ENCODE peak calls at places on chromosomes 7 and 10, in nine cellular contexts. W is lower lobe of right lung, T is keratinocyte, G is RWPE1, M is stomach, H is ovary, D is psoas muscle, X is left ventricle myocardium inferior, J is adrenal gland. C is an unnamed sample.

GRCh38 chr10:97511711-97512445 is 13.2 kb downstream of the UBTD1 start:
- DNase-seq in X (peak; percentile 50), W (no peak), T (no peak), J (no peak), G (no peak), M (no peak), H (no peak), D (peak; percentile 60), C (no peak)

GRCh38 chr7:151249034-151249731 is 689 bp upstream of the SMARCD3 start:
- DNase-seq in X (peak; percentile 72), J (peak; percentile 73), D (peak; percentile 75), M (peak; percentile 66), H (no peak), W (peak; percentile 79), T (no peak), G (no peak), C (peak; percentile 64)

GRCh38 chr10:25758041-25758457 is 176.0 kb upstream of the MYO3A start:
- DNase-seq in M (no peak), X (no peak), G (no peak), T (no peak), J (peak; percentile 23), H (no peak), D (no peak), W (no peak), C (no peak)

GRCh38 chr7:121954803-121955202 is 81.8 kb downstream of the PTPRZ1 start:
- DNase-seq in W (no peak), J (no peak), X (no peak), G (peak; percentile 23), H (no peak), T (no peak), M (no peak), D (no peak), C (no peak)

GRCh38 chr10:110916554-110917346 is 2.2 kb downstream of the BBIP1 start:
- DNase-seq in M (no peak), X (no peak), D (no peak), T (no peak), G (no peak), W (no peak), J (no peak), H (no peak), C (peak; percentile 30)

GRCh38 chr7:31373337-31374289 is 33.1 kb upstream of the NEUROD6 start:
- DNase-seq in M (peak; percentile 43), T (peak; percentile 17), J (peak; percentile 15), G (peak; percentile 61), H (no peak), D (no peak), W (no peak), X (no peak), C (no peak)

GRCh38 chr10:36739884-36740445 is 385.4 kb upstream of the ANKRD30A start:
- DNase-seq in M (no peak), W (no peak), D (no peak), J (no peak), G (no peak), T (no peak), H (no peak), X (no peak), C (no peak)

GRCh38 chr10:34907743-34908425 is 92.8 kb upstream of the PARD3 start:
- DNase-seq in D (no peak), M (no peak), G (no peak), W (no peak), T (no peak), H (no peak), J (no peak), X (no peak), C (no peak)

GRCh38 chr7:101494602-101495329 is 132.1 kb downstream of the COL26A1 start:
- DNase-seq in M (no peak), G (no peak), W (no peak), D (no peak), H (no peak), T (no peak), X (no peak), J (no peak), C (peak; percentile 20)

GRCh38 chr10:22002531-22003110 is 909 bp downstream of the DNAJC1 start:
- DNase-seq in D (no peak), G (peak; percentile 12), M (no peak), W (no peak), J (no peak), H (no peak), T (no peak), X (no peak), C (no peak)

GRCh38 chr10:35466661-35467060 is 130.4 kb downstream of the CCNY start:
- DNase-seq in T (no peak), M (no peak), G (no peak), H (no peak), D (no peak), X (no peak), W (no peak), J (no peak), C (no peak)

GRCh38 chr10:7610651-7611389 is 55.9 kb downstream of the ITIH5 start:
- DNase-seq in M (no peak), D (peak; percentile 70), W (no peak), X (peak; percentile 29), T (no peak), G (no peak), H (peak; percentile 60), J (no peak), C (no peak)

GRCh38 chr10:43312612-43313011 is 45.7 kb upstream of the RASGEF1A start:
- DNase-seq in T (no peak), D (no peak), X (no peak), J (no peak), W (no peak), M (no peak), G (no peak), H (no peak), C (no peak)

DNA sequence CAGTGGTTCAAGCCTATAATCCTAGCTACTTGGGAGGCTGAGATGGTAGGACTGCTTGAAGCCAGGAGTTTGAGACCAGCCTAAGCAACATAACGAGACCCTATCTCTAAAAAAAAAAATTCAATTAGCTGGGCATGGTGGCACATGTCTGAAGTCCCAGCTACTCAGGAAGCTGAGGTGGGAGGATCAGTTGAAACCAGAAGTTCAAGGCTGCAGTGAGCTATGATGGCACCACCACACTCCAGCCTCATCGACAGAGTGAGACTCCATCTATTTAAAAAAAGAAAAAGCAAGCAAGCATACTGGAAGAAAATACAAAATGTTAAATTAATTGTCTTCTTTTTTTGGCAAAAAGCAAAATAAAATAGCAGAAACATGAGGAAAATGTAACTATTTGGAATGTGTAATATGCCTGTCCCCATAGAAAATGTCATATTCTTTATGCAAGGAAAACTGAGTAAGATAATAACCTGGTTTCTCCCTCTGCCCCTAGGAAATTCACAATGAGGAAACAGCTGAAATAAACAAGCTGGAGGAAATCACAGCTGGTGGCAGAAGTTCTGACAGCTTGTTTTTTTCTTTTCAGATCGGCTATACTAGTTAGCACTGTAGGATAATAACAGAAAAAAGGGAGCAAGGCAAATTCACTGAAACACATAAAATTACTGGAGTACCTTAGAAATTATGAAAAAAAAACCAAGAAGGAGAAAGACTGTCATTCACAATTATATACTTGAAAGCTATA is 48.5 kb downstream of the HERPUD2 start:
- DNase-seq in D (no peak), T (no peak), G (no peak), J (peak; percentile 21), H (no peak), W (no peak), X (no peak), M (no peak), C (no peak)
- H3K27ac ChIP-seq in D (peak overlapping the region; percentile 73), T (no peak overlapping the region), G (no peak overlapping the region), J (peak overlapping the region; percentile 50), H (no peak overlapping the region), W (peak overlapping the region; percentile 12), X (peak overlapping the region; percentile 75), M (peak overlapping the region; percentile 52), C (no peak overlapping the region)

GRCh38 chr10:131237991-131238651 is 73.4 kb downstream of the TCERG1L start:
- DNase-seq in T (no peak), G (no peak), W (peak; percentile 10), J (no peak), D (no peak), X (no peak), M (no peak), H (no peak), C (no peak)
- TF ChIP-seq CTCF in T (no peak), G (no peak), W (no peak), J (no peak), D (no peak), X (no peak), M (no peak), H (no peak), C (no peak)

DNA sequence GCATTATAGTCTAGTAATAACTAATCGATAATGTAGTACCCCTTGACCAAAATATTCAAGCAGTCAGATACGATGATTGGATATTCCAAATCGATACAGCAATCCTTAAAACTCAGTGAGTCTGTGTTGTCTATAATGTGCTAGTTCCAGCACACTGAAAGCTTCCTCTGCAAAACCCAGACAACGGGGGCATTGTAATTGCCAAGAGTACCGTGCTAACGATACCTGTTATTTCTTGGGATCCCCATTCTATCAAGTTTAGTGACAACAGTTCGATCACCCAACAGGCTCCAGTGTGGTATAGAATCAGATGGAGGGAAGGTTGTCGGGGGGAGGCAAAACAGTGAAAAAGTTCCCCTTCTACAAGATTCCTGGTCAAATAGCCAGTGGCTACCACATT is 865 bp downstream of the ZNF438 start:
- DNase-seq in D (no peak), W (no peak), T (no peak), H (no peak), J (no peak), G (no peak), X (no peak), M (no peak), C (no peak)
- H3K27ac ChIP-seq in D (peak overlapping the region; percentile 100), W (peak overlapping the region; percentile 99), T (peak overlapping the region; percentile 99), H (peak overlapping the region; percentile 100), J (peak overlapping the region; percentile 97), G (no peak overlapping the region), X (peak overlapping the region; percentile 100), M (peak overlapping the region; percentile 98), C (peak overlapping the region; percentile 99)

DNA sequence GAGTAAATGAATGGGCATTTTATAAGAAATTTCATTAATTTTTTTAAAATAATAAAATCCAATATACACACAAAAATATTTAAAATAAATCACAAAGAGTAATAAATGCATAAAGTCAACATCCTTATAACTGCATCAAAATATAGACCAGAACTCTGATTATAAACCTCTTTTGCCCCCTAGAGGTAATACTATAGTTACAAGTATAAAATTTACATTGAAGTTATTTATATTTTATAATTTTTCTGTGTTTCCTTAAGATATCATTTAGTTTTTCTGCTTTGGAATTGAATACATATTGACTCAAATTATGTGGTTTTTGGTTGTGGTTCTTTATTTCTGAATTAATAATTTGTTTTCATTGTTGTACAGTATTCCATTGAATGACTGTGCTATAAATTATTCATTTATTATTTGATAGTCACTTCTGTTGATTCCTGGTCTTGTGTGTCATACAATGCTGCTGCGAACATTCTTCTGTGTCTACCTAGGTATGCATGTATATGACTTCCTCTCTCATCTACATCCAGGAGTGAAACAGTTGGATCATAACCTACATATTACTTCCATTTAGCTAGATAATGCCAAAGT is 673.6 kb downstream of the IPMK start:
- DNase-seq in M (no peak), W (no peak), H (no peak), D (no peak), X (no peak), J (no peak), G (no peak), T (no peak), C (no peak)
- TF ChIP-seq CTCF in M (no peak), W (no peak), H (no peak), D (no peak), X (no peak), J (no peak), G (no peak), T (no peak), C (peak; percentile 7)

DNA sequence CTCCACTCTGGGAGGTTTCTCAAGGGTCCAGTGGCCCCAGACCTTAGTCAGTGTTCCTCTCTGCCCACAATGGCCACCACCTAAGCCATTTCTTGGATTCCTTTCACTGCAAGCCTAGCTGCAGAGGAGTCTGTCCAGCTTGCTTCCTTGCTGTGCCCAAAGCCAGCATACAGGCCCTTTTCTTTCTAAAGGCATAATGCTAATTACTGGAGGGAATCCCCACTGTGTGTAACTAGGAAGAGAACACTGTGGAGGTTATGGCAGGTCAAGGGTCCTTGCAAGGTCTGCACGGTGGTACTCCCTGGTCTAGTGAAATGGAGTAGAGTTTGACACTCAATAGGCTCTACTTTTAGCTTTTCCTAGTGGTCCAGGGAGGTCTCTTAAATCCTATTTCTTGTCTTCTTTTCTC is 70.4 kb upstream of the CC2D2B start:
- DNase-seq in D (no peak), M (no peak), W (no peak), T (no peak), G (no peak), X (no peak), H (no peak), J (no peak), C (no peak)
- H3K27ac ChIP-seq in D (no peak overlapping the region), M (peak overlapping the region; percentile 55), W (peak overlapping the region; percentile 61), T (no peak overlapping the region), G (no peak overlapping the region), X (no peak overlapping the region), H (no peak overlapping the region), J (no peak overlapping the region), C (peak overlapping the region; percentile 41)

C was measured in thyroid gland.